ENCODE peak calls at places on chromosome 19, in four cellular contexts. R, E, A and U are unnamed samples.

GRCh38 chr19:48244289-48244688 is 11.4 kb downstream of the CARD8 start:
- DNase-seq in A (no peak), R (no peak), E (no peak), U (no peak)

GRCh38 chr19:19261350-19262189 is 11.5 kb downstream of the TM6SF2 start:
- DNase-seq in A (peak; percentile 92), E (peak; percentile 39), R (peak; percentile 52), U (no peak)

GRCh38 chr19:49057636-49058234 is at the start of gene CGB7:
- DNase-seq in R (peak; percentile 78), A (peak; percentile 87), E (peak; percentile 74), U (no peak)

GRCh38 chr19:6374179-6374709 is 1.5 kb downstream of the PSPN start:
- DNase-seq in A (no peak), R (no peak), E (no peak), U (no peak)

GRCh38 chr19:30064776-30065494 is 122.9 kb downstream of the URI1 start:
- DNase-seq in E (no peak), R (no peak), A (peak; percentile 40), U (no peak)

GRCh38 chr19:55369651-55370304 is 485 bp downstream of the IL11 start:
- DNase-seq in E (peak; percentile 83), A (peak; percentile 96), R (peak; percentile 68), U (peak; percentile 52)

GRCh38 chr19:3357731-3358391 is 8.5 kb upstream of the NFIC start:
- DNase-seq in E (no peak), A (no peak), R (no peak), U (no peak)

GRCh38 chr19:35306473-35307246 is 14.7 kb downstream of the MAG start:
- DNase-seq in E (no peak), R (no peak), A (no peak), U (no peak)

GRCh38 chr19:48246101-48246500 is 9.6 kb downstream of the CARD8 start:
- DNase-seq in R (no peak), A (no peak), E (no peak), U (no peak)

GRCh38 chr19:14683439-14683838 is 6.4 kb upstream of the ZNF333 start:
- DNase-seq in E (no peak), A (no peak), R (no peak), U (no peak)

GRCh38 chr19:3034194-3034844 is 5.2 kb upstream of the TLE2 start:
- DNase-seq in A (no peak), E (no peak), R (peak; percentile 48), U (no peak)

GRCh38 chr19:19321143-19321577 is 531 bp downstream of the MAU2 start:
- DNase-seq in E (peak; percentile 52), R (peak; percentile 41), A (peak; percentile 68), U (no peak)

GRCh38 chr19:58395220-58395978 is at the start of gene RNF225:
- DNase-seq in A (no peak), R (peak; percentile 46), E (no peak), U (peak; percentile 42)

GRCh38 chr19:50493171-50493570 is 16.5 kb upstream of the GARIN5A start:
- DNase-seq in A (no peak), R (no peak), E (no peak), U (no peak)

GRCh38 chr19:46766569-46767317 is 20.5 kb upstream of the STRN4 start:
- DNase-seq in R (no peak), E (no peak), A (peak; percentile 74), U (no peak)

GRCh38 chr19:49851456-49852259 is 699 bp downstream of the PTOV1 start:
- DNase-seq in A (peak; percentile 80), E (peak; percentile 57), R (peak; percentile 53), U (no peak)

GRCh38 chr19:46201413-46202310 is 27.9 kb upstream of the IGFL1 start:
- DNase-seq in R (no peak), E (no peak), A (no peak), U (no peak)

GRCh38 chr19:4597975-4598671 is 38.6 kb upstream of the SEMA6B start:
- DNase-seq in E (peak; percentile 53), A (peak; percentile 86), R (peak; percentile 70), U (no peak)

GRCh38 chr19:56837892-56838679 is 2.4 kb downstream of the PEG3 start:
- DNase-seq in A (peak; percentile 64), E (no peak), R (no peak), U (no peak)

GRCh38 chr19:5314012-5314906 is 26.4 kb downstream of the PTPRS start:
- DNase-seq in E (no peak), A (no peak), R (no peak), U (peak; percentile 19)

GRCh38 chr19:1760020-1760419 is 6.7 kb downstream of the ONECUT3 start:
- DNase-seq in E (no peak), R (no peak), A (peak; percentile 46), U (no peak)

GRCh38 chr19:1763648-1764292 is 10.5 kb downstream of the ONECUT3 start:
- DNase-seq in E (no peak), R (no peak), A (no peak), U (no peak)

GRCh38 chr19:1764293-1764683 is 11.0 kb downstream of the ONECUT3 start:
- DNase-seq in R (no peak), E (no peak), A (no peak), U (no peak)

GRCh38 chr19:1761528-1762242 is 8.4 kb downstream of the ONECUT3 start:
- DNase-seq in A (peak; percentile 35), E (no peak), R (no peak), U (no peak)

DNA sequence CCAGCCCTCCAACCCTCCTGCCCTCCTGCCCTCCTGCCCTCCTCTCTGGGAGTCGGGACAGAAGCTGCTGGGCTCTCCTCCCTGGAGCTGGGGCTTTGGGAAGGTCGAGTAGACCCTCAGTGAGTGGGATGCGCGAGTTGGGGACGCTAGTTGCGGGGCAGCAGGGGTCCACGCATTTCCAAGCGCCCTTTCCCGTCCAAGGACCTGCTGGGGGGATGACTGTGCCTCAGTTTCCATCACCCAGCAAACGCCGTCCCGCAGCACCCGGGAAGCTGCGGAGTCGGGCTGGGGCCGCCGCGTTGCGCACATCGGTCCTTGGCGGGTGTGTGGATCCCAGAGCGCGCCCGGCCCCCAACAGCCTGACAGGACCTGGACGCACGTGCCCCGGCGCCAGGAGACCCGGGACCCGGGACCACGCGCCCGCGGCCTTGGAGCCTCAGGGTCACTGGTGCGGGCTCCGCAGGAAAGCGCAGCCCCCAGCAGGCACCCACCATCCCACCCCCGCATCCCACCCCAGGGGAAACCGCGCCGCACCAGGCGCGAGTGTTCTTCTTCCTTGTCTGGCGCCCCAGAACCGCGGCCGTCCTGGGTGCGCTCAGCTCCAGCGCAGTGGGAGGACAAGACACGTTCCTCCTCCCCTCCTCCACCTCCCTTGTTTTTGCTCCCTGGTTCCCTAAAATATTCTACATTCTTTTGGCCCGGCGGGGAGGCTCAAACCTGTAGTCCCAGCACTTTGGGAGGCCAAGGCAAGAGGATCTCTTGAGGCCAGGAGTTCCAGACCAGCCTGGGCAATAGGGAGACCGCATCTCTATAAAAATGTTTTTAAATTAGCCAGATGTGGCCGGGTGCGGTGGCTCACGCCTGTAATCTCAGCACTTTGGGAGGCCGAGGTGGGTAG is 9.2 kb downstream of the ONECUT3 start:
- DNase-seq in A (peak; percentile 41), E (no peak), R (no peak), U (no peak)
- H3K27me3 ChIP-seq in A (peaks cover 95% of the 10 kb centered on the region), E (peaks cover 78% of the 10 kb centered on the region), R (peaks cover 97% of the 10 kb centered on the region), U (peaks cover 100% of the 10 kb centered on the region)

DNA sequence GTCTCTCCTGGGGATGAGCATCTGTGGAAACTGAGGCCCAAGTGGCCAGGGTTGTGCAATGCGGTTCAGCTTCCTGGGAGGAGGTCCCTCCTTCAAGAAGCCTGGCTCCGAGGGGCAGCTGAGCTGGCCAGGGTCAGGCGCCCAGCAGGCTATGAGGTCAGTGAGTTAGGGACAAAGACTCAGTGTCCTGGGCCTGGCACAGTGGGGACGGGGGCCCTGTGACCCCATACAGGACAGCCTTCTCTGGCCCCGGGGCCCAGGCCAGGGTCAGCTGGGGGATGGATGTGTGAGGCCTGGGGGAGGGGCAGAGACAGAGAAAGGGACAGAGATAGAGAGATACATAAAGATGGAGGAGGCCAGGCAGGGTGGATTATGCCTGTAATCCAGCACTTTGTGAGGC is 3.0 kb upstream of the IL12RB1 start:
- DNase-seq in R (no peak), E (no peak), A (no peak), U (no peak)
- H3K4me1 ChIP-seq in R (no peaks in the 10 kb centered on the region), E (peaks cover 13% of the 10 kb centered on the region), A (no peaks in the 10 kb centered on the region), U (no peaks in the 10 kb centered on the region)

DNA sequence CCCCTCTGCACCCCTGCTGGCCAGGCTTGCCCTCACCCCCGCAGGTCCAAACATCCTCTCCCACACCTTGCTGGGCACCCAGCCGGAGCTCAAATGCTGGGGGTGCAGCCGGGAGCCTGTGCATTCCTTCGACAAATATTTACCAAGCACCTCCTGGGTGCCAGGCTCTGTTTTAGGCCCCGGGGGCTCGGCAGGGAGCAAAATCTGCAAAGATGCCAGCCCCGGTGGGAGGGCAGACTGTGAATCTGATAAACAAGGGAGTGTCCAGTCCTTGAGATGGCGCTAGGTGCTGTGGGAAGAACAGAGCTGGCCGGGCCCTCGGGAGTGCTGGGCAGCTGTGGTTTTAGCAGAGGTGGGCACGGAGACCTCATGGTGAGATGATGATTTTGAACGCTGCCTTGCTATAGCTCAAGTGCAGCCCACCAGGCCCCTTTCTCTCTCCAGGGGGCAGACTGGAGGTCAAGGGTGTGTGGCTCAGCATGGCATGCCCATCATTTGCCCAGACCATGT is 10.6 kb downstream of the NFIX start:
- DNase-seq in A (peak; percentile 20), R (no peak), E (no peak), U (no peak)
- H3K27me3 ChIP-seq in A (no peaks in the 10 kb centered on the region), R (peaks cover 68% of the 10 kb centered on the region), E (no peaks in the 10 kb centered on the region), U (peaks cover 74% of the 10 kb centered on the region)

GRCh38 chr19:34178276-34178614 is 5.9 kb downstream of the LSM14A start:
- DNase-seq in R (no peak), A (no peak), E (no peak), U (no peak)
- H3K4me1 ChIP-seq in R (peaks cover 63% of the 10 kb centered on the region), A (peaks cover 15% of the 10 kb centered on the region), E (peaks cover 57% of the 10 kb centered on the region), U (peaks cover 33% of the 10 kb centered on the region)

DNA sequence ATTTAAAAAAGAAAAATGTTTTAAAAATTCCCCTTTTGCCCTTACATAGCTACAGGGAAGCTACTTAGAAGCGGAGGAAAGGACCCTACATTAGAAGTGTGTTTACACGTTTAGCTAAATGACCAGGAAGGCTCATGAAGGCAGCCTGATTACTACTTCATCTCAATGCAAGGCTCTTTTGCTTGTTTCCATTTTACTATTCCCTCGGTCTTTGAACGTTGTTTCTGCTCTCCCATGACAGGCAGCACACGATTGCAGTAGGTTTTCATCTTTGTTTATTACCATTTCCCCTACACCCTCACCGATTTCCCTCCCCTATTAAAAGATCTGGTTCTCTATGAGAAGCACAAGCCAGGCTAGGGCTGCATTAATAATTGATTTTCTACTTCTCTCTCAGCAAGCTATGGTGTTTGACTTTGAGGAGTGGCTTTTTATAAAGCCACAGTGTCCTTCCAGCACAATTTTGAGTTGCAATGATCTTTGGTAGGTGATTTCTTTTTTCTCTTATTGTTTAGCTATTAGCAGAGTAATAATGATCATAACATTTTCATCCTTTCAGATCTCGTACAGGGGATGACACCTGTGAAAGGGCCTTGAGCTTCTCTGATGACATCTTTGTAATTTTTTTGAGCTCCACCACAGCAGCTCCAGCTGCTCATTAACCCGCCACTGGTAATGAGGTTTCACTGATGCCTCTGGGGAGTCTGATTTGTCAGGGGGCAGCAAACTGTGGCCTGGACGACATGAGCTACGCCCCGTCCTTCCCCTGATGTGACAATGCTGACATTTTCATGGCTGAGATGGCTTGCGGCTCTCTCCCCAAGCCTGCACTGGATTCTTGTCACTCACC is 670.3 kb downstream of the UQCRFS1 start:
- DNase-seq in R (no peak), A (no peak), E (no peak), U (no peak)
- H3K27me3 ChIP-seq in R (no peaks in the 10 kb centered on the region), A (no peaks in the 10 kb centered on the region), E (no peaks in the 10 kb centered on the region), U (no peaks in the 10 kb centered on the region)